ENCODE peak calls at places on chromosomes 12 and 14, in seven cellular contexts. F is HCT116, B is K562, I is SK-N-SH, S is HepG2, H is GM12878, E is H1. R is an unnamed sample.
A peak's percentile ranks its signal among the peaks of the same experiment; 100 is the strongest.

GRCh38 chr14:65104791-65105190 is 2.5 kb upstream of the MAX start:
- DNase-seq in F (no peak), B (no peak), I (no peak), S (no peak), H (no peak), E (no peak), R (no peak)

GRCh38 chr12:32891956-32892355 is 4.6 kb downstream of the PKP2 start:
- DNase-seq in F (no peak), B (no peak), I (no peak), S (peak; percentile 75), H (no peak), E (no peak), R (peak; percentile 91)

GRCh38 chr12:77062846-77063461 is 2.4 kb downstream of the E2F7 start:
- DNase-seq in F (no peak), B (peak; percentile 60), I (no peak), S (no peak), H (peak; percentile 64), E (no peak), R (no peak)

GRCh38 chr14:89040080-89040437 is 215.6 kb downstream of the TTC8 start:
- DNase-seq in F (no peak), B (no peak), I (no peak), S (no peak), H (no peak), E (no peak), R (no peak)

GRCh38 chr14:93957751-93958566 is 18.4 kb downstream of the ASB2 start:
- DNase-seq in F (no peak), B (no peak), I (no peak), S (no peak), H (no peak), E (no peak), R (no peak)

GRCh38 chr12:59372971-59373370 is 222.9 kb upstream of the SLC16A7 start:
- DNase-seq in F (peak; percentile 8), B (no peak), I (no peak), S (no peak), H (no peak), E (no peak), R (peak; percentile 16)

GRCh38 chr14:67129768-67130167 is 59.5 kb upstream of the GARIN2 start:
- DNase-seq in F (no peak), B (no peak), I (no peak), S (no peak), H (no peak), E (no peak), R (no peak)

GRCh38 chr14:55200646-55201045 is 9.3 kb upstream of the DLGAP5 start:
- DNase-seq in F (no peak), B (no peak), I (no peak), S (no peak), H (no peak), E (no peak), R (no peak)

GRCh38 chr12:53862831-53863230 is 75.8 kb upstream of the HOXC13 start:
- DNase-seq in F (no peak), B (no peak), I (no peak), S (no peak), H (no peak), E (no peak), R (no peak)

GRCh38 chr12:96698965-96699364 is 208.1 kb upstream of the NEDD1 start:
- DNase-seq in F (no peak), B (peak; percentile 20), I (no peak), S (no peak), H (no peak), E (no peak), R (no peak)

GRCh38 chr14:71524321-71524982 is 407.8 kb upstream of the RGS6 start:
- DNase-seq in F (no peak), B (no peak), I (no peak), S (no peak), H (peak; percentile 64), E (no peak), R (no peak)

DNA sequence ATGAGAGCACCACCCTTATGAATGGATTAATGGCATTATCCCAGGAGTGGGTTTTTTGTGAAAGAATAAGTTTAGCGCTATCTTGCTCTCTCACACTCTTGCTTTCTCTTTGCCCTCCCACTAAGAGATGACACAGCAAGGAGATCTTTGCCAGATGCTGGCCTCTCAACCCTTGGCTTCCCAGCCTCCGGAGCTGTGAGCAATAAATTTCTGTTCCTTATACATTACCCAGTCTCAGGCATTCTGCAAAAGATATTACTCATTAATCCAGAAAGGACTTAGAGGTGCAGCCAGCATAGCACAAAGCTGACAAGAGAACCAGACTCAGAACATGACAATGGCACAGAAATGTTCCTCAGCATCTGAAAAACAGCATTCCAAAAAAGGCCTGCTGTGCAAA is 190.6 kb downstream of the ITPR2 start:
- DNase-seq in F (no peak), B (no peak), I (no peak), S (no peak), H (no peak), E (no peak), R (no peak)
- TF ChIP-seq YY1 in F (no peak), B (no peak), I (no peak), S (no peak), H (no peak), E (no peak), R (no peak)

GRCh38 chr12:43501705-43502104 is 50.3 kb downstream of the ADAMTS20 start:
- DNase-seq in F (peak; percentile 36), B (peak; percentile 16), I (peak; percentile 56), S (peak; percentile 3), H (no peak), E (no peak), R (peak; percentile 2)
- TF ChIP-seq YY1 in F (no peak), B (no peak), I (no peak), S (no peak), H (no peak), E (no peak), R (no peak)

GRCh38 chr14:101119830-101120571 is 216.5 kb upstream of the RTL1 start:
- DNase-seq in F (no peak), B (no peak), I (peak; percentile 61), S (no peak), H (no peak), E (no peak), R (no peak)
- TF ChIP-seq YY1 in F (no peak), B (no peak), I (no peak), S (no peak), H (no peak), E (no peak), R (no peak)

GRCh38 chr12:84596276-84596675 is 316.3 kb downstream of the SLC6A15 start:
- DNase-seq in F (no peak), B (no peak), I (no peak), S (no peak), H (no peak), E (no peak), R (no peak)

GRCh38 chr12:84599539-84599938 is 313.1 kb downstream of the SLC6A15 start:
- DNase-seq in F (peak; percentile 46), B (no peak), I (no peak), S (no peak), H (no peak), E (no peak), R (no peak)

GRCh38 chr12:84605988-84606387 is 306.6 kb downstream of the SLC6A15 start:
- DNase-seq in F (no peak), B (no peak), I (no peak), S (no peak), H (no peak), E (no peak), R (no peak)

GRCh38 chr12:84604541-84604940 is 308.1 kb downstream of the SLC6A15 start:
- DNase-seq in F (no peak), B (no peak), I (no peak), S (no peak), H (no peak), E (no peak), R (no peak)

DNA sequence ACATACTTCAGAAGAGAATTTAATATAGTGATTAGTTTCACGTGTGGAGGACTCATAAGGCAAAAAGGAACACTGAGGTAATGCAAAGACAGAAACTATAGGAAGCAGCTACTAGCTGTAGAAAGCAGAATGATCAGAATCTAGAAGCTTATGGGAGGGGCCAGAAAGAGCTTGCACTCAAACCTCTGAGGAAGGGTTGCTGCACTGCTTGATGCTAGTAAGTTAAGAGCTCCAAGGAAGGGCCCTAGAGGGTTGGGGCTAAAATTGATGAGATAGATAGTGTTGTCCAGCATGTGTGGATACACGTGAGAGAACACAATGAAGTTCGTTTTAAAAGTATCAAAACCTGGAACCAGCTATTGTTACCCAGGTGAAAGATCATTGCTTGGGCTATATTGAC is 311.1 kb downstream of the SLC6A15 start:
- DNase-seq in F (no peak), B (no peak), I (no peak), S (no peak), H (no peak), E (no peak), R (no peak)
- TF ChIP-seq YY1 in F (no peak), B (no peak), I (no peak), S (no peak), H (no peak), E (no peak), R (no peak)

GRCh38 chr12:92339198-92339821 is 193.7 kb upstream of the BTG1 start:
- DNase-seq in F (no peak), B (no peak), I (no peak), S (no peak), H (no peak), E (no peak), R (no peak)

GRCh38 chr12:92338102-92338501 is 192.5 kb upstream of the BTG1 start:
- DNase-seq in F (no peak), B (no peak), I (no peak), S (no peak), H (no peak), E (no peak), R (no peak)

GRCh38 chr12:92338671-92339070 is 193.0 kb upstream of the BTG1 start:
- DNase-seq in F (no peak), B (no peak), I (no peak), S (no peak), H (no peak), E (no peak), R (no peak)

GRCh38 chr12:92334552-92334951 is 188.9 kb upstream of the BTG1 start:
- DNase-seq in F (no peak), B (no peak), I (no peak), S (no peak), H (no peak), E (no peak), R (no peak)

GRCh38 chr12:92337128-92337527 is 191.5 kb upstream of the BTG1 start:
- DNase-seq in F (no peak), B (no peak), I (no peak), S (no peak), H (no peak), E (no peak), R (no peak)
- TF ChIP-seq YY1 in F (no peak), B (no peak), I (no peak), S (no peak), H (no peak), E (no peak), R (no peak)

GRCh38 chr12:81797100-81797499 is 38.0 kb upstream of the PPFIA2 start:
- DNase-seq in F (peak; percentile 24), B (no peak), I (peak; percentile 4), S (peak; percentile 6), H (no peak), E (no peak), R (peak; percentile 16)
- TF ChIP-seq YY1 in F (no peak), B (no peak), I (no peak), S (no peak), H (no peak), E (no peak), R (no peak)

R was measured in NT2/D1.